ENCODE peak calls at places on chromosomes 5 and 9, in nine cellular contexts. D is MCF 10A; G is IMR-90; H is choroid plexus epithelial cell; P is A549; K is activated naive CD8-positive, alpha-beta T cell treated with anti-CD3 and anti-CD28 coated beads, Interleukin-2, amount 50 U/mL, for 24 hours; M is T-helper 2 cell; Q is psoas muscle; R is ovary. E is an unnamed sample.

GRCh38 chr5:80125962-80126480 is 90.9 kb downstream of the THBS4 start:
- DNase-seq in H (peak), P (no peak), D (peak), R (no peak), Q (no peak), K (no peak), G (peak), M (peak), E (no peak)

GRCh38 chr5:137146402-137146889 is 352.7 kb downstream of the SPOCK1 start:
- DNase-seq in Q (peak), R (no peak), P (peak), D (peak), G (peak), M (no peak), K (no peak), H (peak), E (no peak)

GRCh38 chr5:131987251-131987650 is 24.2 kb downstream of the ACSL6 start:
- DNase-seq in K (no peak), G (no peak), R (no peak), H (no peak), P (no peak), Q (no peak), D (no peak), M (no peak), E (no peak)

GRCh38 chr9:6894135-6894534 is 136.4 kb downstream of the KDM4C start:
- DNase-seq in H (peak), P (no peak), R (no peak), Q (no peak), M (peak), G (no peak), D (no peak), K (no peak), E (no peak)

GRCh38 chr9:77440057-77440456 is 208.1 kb downstream of the GNA14 start:
- DNase-seq in H (peak), K (no peak), G (peak), D (no peak), P (no peak), R (no peak), M (no peak), Q (no peak), E (no peak)

GRCh38 chr9:34520096-34520495 is 2.7 kb downstream of the ENHO start:
- DNase-seq in Q (no peak), H (no peak), K (no peak), G (no peak), R (no peak), D (no peak), M (no peak), P (no peak), E (no peak)

GRCh38 chr5:120463991-120464626 is at the start of gene PRR16:
- DNase-seq in K (peak), G (peak), D (peak), H (peak), R (peak), M (peak), P (peak), Q (peak), E (no peak)

GRCh38 chr9:27260789-27261516 is 36.0 kb downstream of the EQTN start:
- DNase-seq in H (no peak), Q (no peak), G (no peak), P (no peak), K (no peak), R (no peak), M (no peak), D (no peak), E (no peak)

GRCh38 chr5:165361143-165361542 is 1855.7 kb downstream of the MAT2B start:
- DNase-seq in R (no peak), M (no peak), Q (no peak), D (no peak), K (no peak), P (no peak), G (no peak), H (no peak), E (no peak)

GRCh38 chr5:32916648-32917047 is 205.5 kb downstream of the NPR3 start:
- DNase-seq in R (no peak), H (peak), Q (no peak), D (peak), G (peak), P (peak), M (no peak), K (no peak), E (no peak)

GRCh38 chr5:43773032-43773830 is 170.3 kb downstream of the NNT start:
- DNase-seq in Q (no peak), H (peak), P (peak), G (peak), K (no peak), M (no peak), D (peak), R (no peak), E (no peak)

GRCh38 chr9:104899759-104900247 is 28.2 kb downstream of the ABCA1 start:
- DNase-seq in P (no peak), R (no peak), D (no peak), M (no peak), K (no peak), Q (no peak), G (no peak), H (no peak), E (no peak)

GRCh38 chr9:116432051-116432450 is 255.1 kb upstream of the TRIM32 start:
- DNase-seq in Q (no peak), D (no peak), G (peak), H (no peak), M (no peak), P (no peak), K (no peak), R (no peak), E (no peak)

GRCh38 chr9:105359899-105360298 is 87.9 kb upstream of the FSD1L start:
- DNase-seq in K (peak), D (no peak), G (peak), P (no peak), R (no peak), M (peak), H (peak), Q (no peak), E (no peak)

GRCh38 chr5:41068169-41068568 is 3.0 kb downstream of the MROH2B start:
- DNase-seq in H (peak), M (no peak), Q (no peak), K (no peak), D (peak), R (no peak), P (no peak), G (no peak), E (no peak)

GRCh38 chr9:78001946-78002731 is 29.5 kb downstream of the GNAQ start:
- DNase-seq in D (no peak), R (no peak), M (no peak), P (no peak), H (peak), G (peak), Q (no peak), K (no peak), E (no peak)

GRCh38 chr9:123391946-123392345 is 35.9 kb downstream of the CRB2 start:
- DNase-seq in D (no peak), R (no peak), Q (no peak), P (no peak), K (no peak), M (no peak), G (no peak), H (no peak), E (no peak)

GRCh38 chr9:89884356-89885083 is 279.7 kb downstream of the GADD45G start:
- DNase-seq in M (no peak), K (no peak), Q (peak), G (no peak), P (no peak), D (no peak), H (no peak), R (no peak), E (no peak)

GRCh38 chr9:114689813-114690212 is 7.8 kb upstream of the TEX48 start:
- DNase-seq in M (no peak), D (no peak), G (no peak), P (no peak), R (no peak), Q (no peak), K (no peak), H (no peak), E (no peak)

GRCh38 chr9:116450378-116451139 is 236.5 kb upstream of the TRIM32 start:
- DNase-seq in H (peak), G (peak), D (peak), P (no peak), R (no peak), Q (no peak), K (no peak), M (no peak), E (no peak)

GRCh38 chr9:14779566-14780022 is 57.1 kb upstream of the CER1 start:
- DNase-seq in G (no peak), Q (peak), D (peak), K (no peak), H (peak), R (no peak), M (no peak), P (no peak), E (no peak)

GRCh38 chr9:37963936-37964739 is 60.2 kb upstream of the SLC25A51 start:
- DNase-seq in G (peak), R (no peak), M (no peak), K (no peak), D (peak), H (peak), P (peak), Q (no peak), E (no peak)

GRCh38 chr5:82374637-82375036 is 96.5 kb upstream of the RPS23 start:
- DNase-seq in P (no peak), K (no peak), R (no peak), D (no peak), M (peak), Q (no peak), H (no peak), G (no peak), E (no peak)

GRCh38 chr9:14466429-14466818 is 152.5 kb upstream of the NFIB start:
- DNase-seq in M (no peak), Q (no peak), R (no peak), K (no peak), H (no peak), D (no peak), P (no peak), G (no peak), E (no peak)

GRCh38 chr5:175861337-175862130 is 9.8 kb upstream of the CPLX2 start:
- DNase-seq in D (no peak), H (no peak), Q (peak), G (no peak), K (no peak), M (no peak), P (peak), R (no peak), E (no peak)

GRCh38 chr5:115602585-115603125 is 376 bp upstream of the TICAM2 start:
- DNase-seq in R (no peak), K (no peak), M (no peak), Q (no peak), D (no peak), G (no peak), H (no peak), P (no peak), E (no peak)

GRCh38 chr5:53557386-53557785 is 3.1 kb upstream of the NDUFS4 start:
- DNase-seq in G (peak), M (no peak), H (peak), P (no peak), Q (no peak), D (peak), K (no peak), R (no peak), E (no peak)

GRCh38 chr9:4021621-4022213 is 278.2 kb downstream of the GLIS3 start:
- DNase-seq in P (no peak), Q (no peak), G (no peak), D (no peak), M (no peak), K (no peak), H (no peak), R (no peak), E (no peak)

GRCh38 chr5:52517667-52518066 is 270.0 kb upstream of the ITGA1 start:
- DNase-seq in P (no peak), G (no peak), M (no peak), R (no peak), K (no peak), D (no peak), H (no peak), Q (no peak), E (no peak)

GRCh38 chr5:65823174-65823573 is 101.2 kb downstream of the NLN start:
- DNase-seq in G (peak), R (no peak), Q (no peak), K (no peak), P (peak), M (no peak), H (peak), D (no peak), E (no peak)

GRCh38 chr9:122261469-122261881 is 3.2 kb downstream of the RBM18 start:
- DNase-seq in R (peak), M (no peak), D (peak), P (peak), G (peak), K (no peak), Q (peak), H (peak), E (no peak)

GRCh38 chr5:17096975-17097695 is 120.3 kb upstream of the BASP1 start:
- DNase-seq in G (no peak), H (peak), P (no peak), M (no peak), D (no peak), R (no peak), K (no peak), Q (no peak), E (no peak)

GRCh38 chr5:10233505-10233904 is 16.2 kb downstream of the ATPSCKMT start:
- DNase-seq in K (no peak), Q (no peak), P (peak), M (no peak), D (peak), G (peak), R (no peak), H (peak), E (no peak)

GRCh38 chr5:72480836-72481235 is 26.4 kb downstream of the ZNF366 start:
- DNase-seq in Q (no peak), K (no peak), G (no peak), D (peak), M (no peak), R (no peak), H (peak), P (no peak), E (no peak)

GRCh38 chr5:15746833-15747232 is 246.9 kb downstream of the FBXL7 start:
- DNase-seq in G (peak), R (no peak), P (no peak), Q (no peak), M (no peak), H (peak), D (no peak), K (no peak), E (no peak)

GRCh38 chr9:36603006-36603405 is 30.3 kb downstream of the MELK start:
- DNase-seq in D (no peak), G (peak), H (peak), Q (no peak), K (no peak), P (no peak), R (no peak), M (peak), E (no peak)